ENCODE peak calls at places on chromosomes 1 and 21, in five cellular contexts. C is K562, S is GM12878, L is IMR-90, I is HepG2. X is an unnamed sample.

GRCh38 chr1:11653101-11653601 is 1.1 kb downstream of the FBXO2 start:
- DNase-seq in L (peak), C (peak), I (peak), S (no peak), X (no peak)

GRCh38 chr1:40030528-40031135 is 9.9 kb upstream of the CAP1 start:
- DNase-seq in L (peak), C (no peak), S (no peak), I (no peak), X (no peak)

GRCh38 chr1:113990966-113991365 is 11.7 kb downstream of the OLFML3 start:
- DNase-seq in L (no peak), S (no peak), C (no peak), I (no peak), X (no peak)

GRCh38 chr1:24743404-24744211 is 1.6 kb upstream of the CLIC4 start:
- DNase-seq in I (no peak), S (no peak), C (peak), L (peak), X (no peak)

GRCh38 chr1:241531195-241532172 is 694 bp upstream of the KMO start:
- DNase-seq in C (peak), S (peak), L (peak), I (peak), X (peak)

GRCh38 chr1:10671090-10671489 is 125.4 kb downstream of the CASZ1 start:
- DNase-seq in I (no peak), C (no peak), S (no peak), L (no peak), X (peak)

GRCh38 chr1:161089251-161089924 is at the start of gene NECTIN4:
- DNase-seq in C (no peak), I (no peak), S (no peak), L (no peak), X (no peak)

GRCh38 chr1:215405211-215405610 is 161.9 kb upstream of the KCTD3 start:
- DNase-seq in L (peak), I (no peak), S (no peak), C (no peak), X (no peak)

GRCh38 chr1:119784127-119784781 is 15.5 kb upstream of the HMGCS2 start:
- DNase-seq in I (no peak), S (no peak), L (no peak), C (no peak), X (no peak)

GRCh38 chr1:2134232-2134603 is 60.4 kb downstream of the FAAP20 start:
- DNase-seq in C (no peak), S (no peak), L (no peak), I (peak), X (no peak)

GRCh38 chr1:64240209-64240608 is 36.8 kb downstream of the UBE2U start:
- DNase-seq in I (no peak), L (peak), S (no peak), C (no peak), X (no peak)

GRCh38 chr21:44568667-44569556 is 4.6 kb upstream of the KRTAP10-4 start:
- DNase-seq in C (peak), L (no peak), I (no peak), S (no peak), X (no peak)

GRCh38 chr1:97114842-97115241 is 393.3 kb downstream of the PTBP2 start:
- DNase-seq in L (no peak), S (no peak), I (no peak), C (no peak), X (no peak)

GRCh38 chr1:81760487-81761097 is 40.1 kb upstream of the ADGRL2 start:
- DNase-seq in C (no peak), I (no peak), L (peak), S (no peak), X (peak)

GRCh38 chr21:25133939-25134338 is 473.3 kb downstream of the MRPL39 start:
- DNase-seq in C (no peak), I (no peak), S (no peak), L (peak), X (no peak)

GRCh38 chr1:100051893-100052292 is 80.8 kb downstream of the SASS6 start:
- DNase-seq in S (no peak), L (no peak), C (no peak), I (no peak), X (no peak)

GRCh38 chr1:7941437-7941793 is 776 bp upstream of the TNFRSF9 start:
- DNase-seq in S (no peak), C (peak), L (peak), I (no peak), X (no peak)

GRCh38 chr1:185244015-185244747 is 72.9 kb downstream of the IVNS1ABP start:
- DNase-seq in C (peak), S (no peak), I (no peak), L (peak), X (no peak)

GRCh38 chr1:33331444-33332356 is 10.8 kb upstream of the A3GALT2 start:
- DNase-seq in S (no peak), L (peak), C (no peak), I (no peak), X (no peak)

GRCh38 chr1:3968851-3969250 is 68.8 kb upstream of the C1orf174 start:
- DNase-seq in L (no peak), C (peak), S (no peak), I (no peak), X (no peak)

GRCh38 chr21:32096411-32096810 is 182.4 kb downstream of the MIS18A start:
- DNase-seq in C (peak), L (no peak), S (no peak), I (peak), X (peak)
- TF ChIP-seq CTCF in C (peak), L (peak), S (peak), I (peak), X (peak)

GRCh38 chr1:151156515-151156819 is at the start of gene TNFAIP8L2:
- DNase-seq in L (no peak), I (no peak), S (peak), C (peak), X (no peak)
- TF ChIP-seq MXI1 in L (no peak), I (no peak), S (no peak), C (no peak), X (no peak)

DNA sequence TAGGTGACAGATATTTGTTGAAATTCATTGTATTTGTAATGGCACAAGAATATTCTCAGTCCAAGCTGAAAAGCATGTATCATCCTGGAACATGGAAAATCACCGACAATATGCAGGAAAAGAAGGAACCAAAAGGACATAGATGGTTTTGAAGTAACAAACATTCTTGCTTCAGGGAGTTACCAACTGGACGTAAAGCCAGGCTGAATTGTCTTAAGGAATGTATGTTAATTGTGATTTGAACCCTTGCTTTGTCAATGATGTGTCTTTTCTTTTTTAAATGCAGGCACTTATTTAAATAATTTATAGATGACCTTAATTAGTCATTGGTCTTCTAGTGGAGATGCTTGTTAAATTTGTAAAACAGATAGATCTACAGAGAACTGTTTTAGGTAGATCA is 489.4 kb upstream of the ZP4 start:
- DNase-seq in L (no peak), C (no peak), I (no peak), S (no peak), X (no peak)
- TF ChIP-seq CTCF in L (no peak), C (no peak), I (no peak), S (no peak), X (no peak)

GRCh38 chr1:167401260-167401873 is 117.0 kb downstream of the CD247 start:
- DNase-seq in I (peak), L (peak), S (peak), C (peak), X (peak)
- TF ChIP-seq MXI1 in I (no peak), L (no peak), S (no peak), C (no peak), X (no peak)

DNA sequence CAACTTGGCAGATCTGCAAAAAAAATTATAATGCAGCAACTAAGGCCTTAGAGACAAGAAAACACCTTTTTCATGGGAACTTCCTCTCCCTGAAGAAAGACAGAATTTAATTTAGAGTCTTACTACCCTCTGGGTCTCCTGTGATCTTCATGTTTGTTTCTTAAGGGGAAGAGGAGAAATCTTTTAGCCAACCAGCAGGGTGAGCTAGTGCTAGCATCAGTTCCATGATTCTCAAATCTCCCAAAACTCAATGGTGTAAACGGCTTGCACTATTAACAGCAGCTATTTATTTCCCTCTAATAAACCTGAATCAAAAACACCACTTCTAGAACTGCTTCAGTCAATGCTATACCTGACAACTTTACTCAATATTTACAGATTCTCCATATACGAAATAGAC is 3.8 kb downstream of the ZNF644 start:
- DNase-seq in C (peak), I (peak), S (no peak), L (no peak), X (peak)
- TF ChIP-seq CTCF in C (peak), I (peak), S (peak), L (peak), X (peak)